ENCODE peak calls at places on chromosomes 2 and 18, in seven cellular contexts. One of them, this sample, is unnamed.

GRCh38 chr2:55120634-55121359 is 70.5 kb upstream of the RTN4 start:
- DNase-seq in ovary: peak; percentile 50
- DNase-seq in lung: no peak
- DNase-seq in neural progenitor cell: peak; percentile 58
- DNase-seq in uterus: peak; percentile 72
- DNase-seq in tibial artery: peak; percentile 78
- DNase-seq in MM.1S: no peak
- DNase-seq in this sample: no peak

GRCh38 chr18:31741096-31741735 is 19.5 kb downstream of the SLC25A52 start:
- DNase-seq in neural progenitor cell: peak; percentile 45
- DNase-seq in lung: peak; percentile 46
- DNase-seq in tibial artery: no peak
- DNase-seq in ovary: peak; percentile 36
- DNase-seq in uterus: no peak
- DNase-seq in MM.1S: peak; percentile 51
- DNase-seq in this sample: peak; percentile 36

GRCh38 chr2:223460774-223461211 is 141.4 kb downstream of the SCG2 start:
- DNase-seq in neural progenitor cell: no peak
- DNase-seq in ovary: no peak
- DNase-seq in MM.1S: no peak
- DNase-seq in lung: no peak
- DNase-seq in uterus: no peak
- DNase-seq in tibial artery: no peak
- DNase-seq in this sample: no peak

GRCh38 chr18:58132595-58133191 is 88.7 kb downstream of the NEDD4L start:
- DNase-seq in uterus: no peak
- DNase-seq in ovary: no peak
- DNase-seq in neural progenitor cell: no peak
- DNase-seq in MM.1S: no peak
- DNase-seq in tibial artery: no peak
- DNase-seq in lung: no peak
- DNase-seq in this sample: no peak

GRCh38 chr2:182291296-182291695 is 135.5 kb downstream of the PDE1A start:
- DNase-seq in neural progenitor cell: no peak
- DNase-seq in tibial artery: no peak
- DNase-seq in MM.1S: no peak
- DNase-seq in ovary: no peak
- DNase-seq in uterus: no peak
- DNase-seq in lung: no peak
- DNase-seq in this sample: no peak

GRCh38 chr2:42133771-42134195 is 35.4 kb upstream of the EML4 start:
- DNase-seq in tibial artery: no peak
- DNase-seq in lung: no peak
- DNase-seq in uterus: no peak
- DNase-seq in MM.1S: no peak
- DNase-seq in neural progenitor cell: peak; percentile 61
- DNase-seq in ovary: no peak
- DNase-seq in this sample: no peak

GRCh38 chr2:152755029-152755428 is 36.6 kb downstream of the ARL6IP6 start:
- DNase-seq in neural progenitor cell: peak; percentile 62
- DNase-seq in uterus: no peak
- DNase-seq in ovary: peak; percentile 30
- DNase-seq in MM.1S: no peak
- DNase-seq in tibial artery: no peak
- DNase-seq in lung: no peak
- DNase-seq in this sample: peak; percentile 31

GRCh38 chr2:79630060-79630459 is 117.2 kb downstream of the CTNNA2 start:
- DNase-seq in uterus: no peak
- DNase-seq in neural progenitor cell: no peak
- DNase-seq in MM.1S: no peak
- DNase-seq in lung: no peak
- DNase-seq in ovary: no peak
- DNase-seq in tibial artery: no peak
- DNase-seq in this sample: no peak

GRCh38 chr18:58721586-58722160 is 50.4 kb downstream of the MALT1 start:
- DNase-seq in tibial artery: no peak
- DNase-seq in uterus: no peak
- DNase-seq in MM.1S: no peak
- DNase-seq in ovary: no peak
- DNase-seq in lung: no peak
- DNase-seq in neural progenitor cell: no peak
- DNase-seq in this sample: no peak

GRCh38 chr2:178397002-178397605 is 53.9 kb downstream of the PRKRA start:
- DNase-seq in lung: no peak
- DNase-seq in ovary: no peak
- DNase-seq in uterus: no peak
- DNase-seq in tibial artery: no peak
- DNase-seq in neural progenitor cell: peak; percentile 61
- DNase-seq in MM.1S: peak; percentile 71
- DNase-seq in this sample: no peak

GRCh38 chr2:109722026-109722425 is 72.1 kb upstream of the RGPD5 start:
- DNase-seq in ovary: no peak
- DNase-seq in MM.1S: no peak
- DNase-seq in uterus: no peak
- DNase-seq in neural progenitor cell: no peak
- DNase-seq in lung: peak; percentile 45
- DNase-seq in tibial artery: peak; percentile 33
- DNase-seq in this sample: peak; percentile 16

GRCh38 chr18:23103449-23103848 is 31.8 kb upstream of the CABLES1 start:
- DNase-seq in lung: no peak
- DNase-seq in MM.1S: no peak
- DNase-seq in ovary: no peak
- DNase-seq in neural progenitor cell: no peak
- DNase-seq in tibial artery: no peak
- DNase-seq in uterus: no peak
- DNase-seq in this sample: no peak

GRCh38 chr2:129189617-129190016 is 789.8 kb upstream of the RAB6C start:
- DNase-seq in uterus: no peak
- DNase-seq in tibial artery: no peak
- DNase-seq in lung: no peak
- DNase-seq in neural progenitor cell: peak; percentile 28
- DNase-seq in ovary: no peak
- DNase-seq in MM.1S: no peak
- DNase-seq in this sample: no peak

GRCh38 chr2:177740718-177741117 is 331.9 kb downstream of the PDE11A start:
- DNase-seq in lung: no peak
- DNase-seq in uterus: no peak
- DNase-seq in ovary: no peak
- DNase-seq in MM.1S: no peak
- DNase-seq in tibial artery: no peak
- DNase-seq in neural progenitor cell: no peak
- DNase-seq in this sample: peak; percentile 38

GRCh38 chr2:176554107-176555048 is 285.1 kb downstream of the MTX2 start:
- DNase-seq in MM.1S: peak; percentile 67
- DNase-seq in neural progenitor cell: peak; percentile 72
- DNase-seq in lung: peak; percentile 29
- DNase-seq in ovary: peak; percentile 36
- DNase-seq in uterus: peak; percentile 38
- DNase-seq in tibial artery: no peak
- DNase-seq in this sample: peak; percentile 44

GRCh38 chr18:35088931-35089330 is 47.7 kb downstream of the MAPRE2 start:
- DNase-seq in tibial artery: no peak
- DNase-seq in neural progenitor cell: no peak
- DNase-seq in uterus: no peak
- DNase-seq in lung: no peak
- DNase-seq in MM.1S: no peak
- DNase-seq in ovary: no peak
- DNase-seq in this sample: no peak

GRCh38 chr18:48868468-48869466 is 82.0 kb downstream of the SMAD7 start:
- DNase-seq in MM.1S: peak; percentile 96
- DNase-seq in ovary: no peak
- DNase-seq in neural progenitor cell: no peak
- DNase-seq in lung: no peak
- DNase-seq in tibial artery: no peak
- DNase-seq in uterus: no peak
- DNase-seq in this sample: no peak

GRCh38 chr2:59850554-59850953 is 702.9 kb downstream of the BCL11A start:
- DNase-seq in uterus: no peak
- DNase-seq in neural progenitor cell: no peak
- DNase-seq in tibial artery: no peak
- DNase-seq in MM.1S: no peak
- DNase-seq in lung: no peak
- DNase-seq in ovary: no peak
- DNase-seq in this sample: no peak

GRCh38 chr2:10477443-10478297 is 29.5 kb upstream of the ODC1 start:
- DNase-seq in MM.1S: no peak
- DNase-seq in neural progenitor cell: peak; percentile 30
- DNase-seq in uterus: no peak
- DNase-seq in tibial artery: no peak
- DNase-seq in lung: no peak
- DNase-seq in ovary: no peak
- DNase-seq in this sample: no peak

GRCh38 chr2:28552045-28552823 is 56.4 kb downstream of the PLB1 start:
- DNase-seq in ovary: no peak
- DNase-seq in lung: no peak
- DNase-seq in tibial artery: no peak
- DNase-seq in uterus: no peak
- DNase-seq in neural progenitor cell: no peak
- DNase-seq in MM.1S: no peak
- DNase-seq in this sample: no peak

GRCh38 chr2:239818531-239819011 is 206.6 kb downstream of the NDUFA10 start:
- DNase-seq in tibial artery: peak; percentile 57
- DNase-seq in ovary: no peak
- DNase-seq in MM.1S: no peak
- DNase-seq in uterus: no peak
- DNase-seq in neural progenitor cell: no peak
- DNase-seq in lung: no peak
- DNase-seq in this sample: peak; percentile 17

GRCh38 chr2:166451451-166451850 is 42.6 kb downstream of the SCN7A start:
- DNase-seq in neural progenitor cell: no peak
- DNase-seq in tibial artery: no peak
- DNase-seq in uterus: no peak
- DNase-seq in lung: no peak
- DNase-seq in ovary: no peak
- DNase-seq in MM.1S: no peak
- DNase-seq in this sample: no peak

GRCh38 chr2:166092889-166093288 is 34.9 kb downstream of the SCN1A start:
- DNase-seq in lung: no peak
- DNase-seq in tibial artery: no peak
- DNase-seq in MM.1S: no peak
- DNase-seq in ovary: no peak
- DNase-seq in neural progenitor cell: no peak
- DNase-seq in uterus: no peak
- DNase-seq in this sample: no peak

GRCh38 chr2:8575011-8575750 is 106.7 kb upstream of the ID2 start:
- DNase-seq in MM.1S: no peak
- DNase-seq in ovary: no peak
- DNase-seq in lung: no peak
- DNase-seq in uterus: no peak
- DNase-seq in tibial artery: no peak
- DNase-seq in neural progenitor cell: no peak
- DNase-seq in this sample: peak; percentile 25

GRCh38 chr2:73175663-73176204 is 26.6 kb upstream of the NOTO start:
- DNase-seq in tibial artery: peak; percentile 83
- DNase-seq in MM.1S: peak; percentile 70
- DNase-seq in neural progenitor cell: peak; percentile 90
- DNase-seq in ovary: peak; percentile 85
- DNase-seq in lung: peak; percentile 76
- DNase-seq in uterus: peak; percentile 58
- DNase-seq in this sample: peak; percentile 89

GRCh38 chr2:211434773-211435172 is 878.4 kb downstream of the CPS1 start:
- DNase-seq in ovary: no peak
- DNase-seq in lung: no peak
- DNase-seq in MM.1S: no peak
- DNase-seq in neural progenitor cell: no peak
- DNase-seq in uterus: no peak
- DNase-seq in tibial artery: no peak
- DNase-seq in this sample: no peak

GRCh38 chr2:216181953-216182352 is 72.8 kb downstream of the XRCC5 start:
- DNase-seq in tibial artery: no peak
- DNase-seq in neural progenitor cell: peak; percentile 28
- DNase-seq in lung: no peak
- DNase-seq in MM.1S: no peak
- DNase-seq in uterus: no peak
- DNase-seq in ovary: no peak
- DNase-seq in this sample: no peak
- H3K36me3 ChIP-seq in tibial artery: peaks cover 44% of the 10 kb centered on the region
- H3K36me3 ChIP-seq in neural progenitor cell: peaks cover 14% of the 10 kb centered on the region
- H3K36me3 ChIP-seq in lung: peaks cover 19% of the 10 kb centered on the region
- H3K36me3 ChIP-seq in MM.1S: peaks cover 23% of the 10 kb centered on the region
- H3K36me3 ChIP-seq in uterus: no peaks in the 10 kb centered on the region
- H3K36me3 ChIP-seq in ovary: no peaks in the 10 kb centered on the region
- H3K36me3 ChIP-seq in this sample: no peaks in the 10 kb centered on the region

GRCh38 chr2:215611609-215612386 is 175.9 kb upstream of the FN1 start:
- DNase-seq in neural progenitor cell: no peak
- DNase-seq in tibial artery: no peak
- DNase-seq in lung: no peak
- DNase-seq in ovary: no peak
- DNase-seq in uterus: no peak
- DNase-seq in MM.1S: no peak
- DNase-seq in this sample: peak; percentile 15
- H3K27ac ChIP-seq in neural progenitor cell: no peak overlapping the region
- H3K27ac ChIP-seq in tibial artery: no peak overlapping the region
- H3K27ac ChIP-seq in lung: no peak overlapping the region
- H3K27ac ChIP-seq in ovary: no peak overlapping the region
- H3K27ac ChIP-seq in uterus: no peak overlapping the region
- H3K27ac ChIP-seq in MM.1S: no peak overlapping the region
- H3K27ac ChIP-seq in this sample: no peak overlapping the region

DNA sequence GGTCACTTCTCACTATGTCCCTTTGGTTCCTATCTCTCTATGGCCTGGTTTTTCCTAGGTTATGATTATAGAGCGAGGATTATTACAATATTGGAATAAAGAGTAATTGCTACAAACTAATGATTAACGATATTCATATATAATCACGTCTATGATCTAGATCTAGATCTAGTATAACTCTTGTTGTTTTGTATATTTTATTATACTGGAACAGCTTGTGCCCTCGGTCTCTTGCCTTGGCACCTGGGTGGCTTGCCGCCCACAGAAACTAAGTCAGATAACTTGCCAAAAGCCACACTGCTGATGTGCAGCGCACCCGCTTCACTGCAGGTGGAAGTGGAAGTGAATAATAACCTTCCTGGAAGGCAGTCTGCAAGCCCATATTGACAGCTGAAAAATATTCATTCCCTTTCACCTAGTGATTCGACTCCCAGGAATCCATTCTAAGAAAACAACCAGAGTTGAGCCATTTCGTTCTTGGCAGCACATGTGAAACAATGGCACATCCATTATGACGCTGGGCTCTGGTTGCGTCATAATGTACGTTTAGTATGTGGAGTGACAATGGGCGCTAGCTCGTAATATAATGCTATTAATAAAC is 725 bp upstream of the ANKRD53 start:
- DNase-seq in neural progenitor cell: no peak
- DNase-seq in uterus: peak; percentile 49
- DNase-seq in tibial artery: peak; percentile 74
- DNase-seq in MM.1S: peak; percentile 41
- DNase-seq in lung: peak; percentile 27
- DNase-seq in ovary: no peak
- DNase-seq in this sample: peak; percentile 52
- TF ChIP-seq CTCF in neural progenitor cell: no peak
- TF ChIP-seq CTCF in uterus: no peak
- TF ChIP-seq CTCF in tibial artery: no peak
- TF ChIP-seq CTCF in MM.1S: no peak
- TF ChIP-seq CTCF in lung: no peak
- TF ChIP-seq CTCF in ovary: no peak
- TF ChIP-seq CTCF in this sample: no peak

DNA sequence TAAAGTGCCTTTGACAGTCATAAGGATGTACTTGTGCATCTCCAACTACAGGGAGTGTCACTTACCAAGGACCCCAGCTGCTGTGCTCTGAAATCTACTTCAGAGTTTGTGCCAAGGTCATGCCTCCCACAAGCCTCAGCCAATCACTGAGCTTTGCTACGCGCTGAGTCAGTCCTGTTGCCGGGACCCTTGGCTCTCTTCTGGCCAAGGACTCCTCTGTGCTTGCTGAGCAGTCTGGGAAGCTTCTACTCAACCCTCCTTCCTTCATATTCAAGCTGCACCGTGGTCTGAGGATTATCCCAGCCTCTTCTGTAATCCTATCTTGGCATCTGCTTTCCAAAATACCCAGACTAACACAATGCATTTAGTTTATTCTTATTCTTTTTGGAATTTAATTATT is 398.9 kb upstream of the FANCL start:
- DNase-seq in MM.1S: no peak
- DNase-seq in neural progenitor cell: no peak
- DNase-seq in lung: no peak
- DNase-seq in uterus: no peak
- DNase-seq in ovary: no peak
- DNase-seq in tibial artery: no peak
- DNase-seq in this sample: no peak
- H3K36me3 ChIP-seq in MM.1S: no peaks in the 10 kb centered on the region
- H3K36me3 ChIP-seq in neural progenitor cell: no peaks in the 10 kb centered on the region
- H3K36me3 ChIP-seq in lung: no peaks in the 10 kb centered on the region
- H3K36me3 ChIP-seq in uterus: no peaks in the 10 kb centered on the region
- H3K36me3 ChIP-seq in ovary: no peaks in the 10 kb centered on the region
- H3K36me3 ChIP-seq in tibial artery: no peaks in the 10 kb centered on the region
- H3K36me3 ChIP-seq in this sample: no peaks in the 10 kb centered on the region

This sample was measured in adrenal gland.